ENCODE peak calls at places on chromosomes 1 and 21, in five cellular contexts. One of them, this sample, is unnamed.

GRCh38 chr1:239678181-239678580 is 291.8 kb downstream of the CHRM3 start:
- DNase-seq in testis: no peak
- DNase-seq in vagina: no peak
- DNase-seq in CD4-positive, alpha-beta T cell: no peak
- DNase-seq in upper lobe of right lung: no peak
- DNase-seq in this sample: no peak

GRCh38 chr1:158506369-158506987 is 34.5 kb downstream of the OR10R2 start:
- DNase-seq in testis: peak; percentile 75
- DNase-seq in vagina: no peak
- DNase-seq in CD4-positive, alpha-beta T cell: peak; percentile 37
- DNase-seq in upper lobe of right lung: no peak
- DNase-seq in this sample: peak; percentile 61

GRCh38 chr1:8739377-8739776 is 78.1 kb downstream of the RERE start:
- DNase-seq in testis: no peak
- DNase-seq in vagina: no peak
- DNase-seq in CD4-positive, alpha-beta T cell: no peak
- DNase-seq in upper lobe of right lung: no peak
- DNase-seq in this sample: no peak

GRCh38 chr1:59057211-59057694 is 239.6 kb upstream of the FGGY start:
- DNase-seq in testis: peak; percentile 76
- DNase-seq in vagina: no peak
- DNase-seq in CD4-positive, alpha-beta T cell: no peak
- DNase-seq in upper lobe of right lung: no peak
- DNase-seq in this sample: peak; percentile 94

GRCh38 chr1:234435620-234436019 is 43.4 kb downstream of the TARBP1 start:
- DNase-seq in testis: no peak
- DNase-seq in vagina: no peak
- DNase-seq in CD4-positive, alpha-beta T cell: no peak
- DNase-seq in upper lobe of right lung: no peak
- DNase-seq in this sample: no peak

GRCh38 chr1:225426395-225427248 is 1.2 kb downstream of the LBR start:
- DNase-seq in testis: peak; percentile 47
- DNase-seq in vagina: no peak
- DNase-seq in CD4-positive, alpha-beta T cell: no peak
- DNase-seq in upper lobe of right lung: peak; percentile 74
- DNase-seq in this sample: no peak

GRCh38 chr1:230327892-230328284 is 98.2 kb downstream of the PGBD5 start:
- DNase-seq in testis: no peak
- DNase-seq in vagina: no peak
- DNase-seq in CD4-positive, alpha-beta T cell: no peak
- DNase-seq in upper lobe of right lung: no peak
- DNase-seq in this sample: no peak

GRCh38 chr1:214966366-214966765 is 116.2 kb upstream of the KCNK2 start:
- DNase-seq in testis: no peak
- DNase-seq in vagina: no peak
- DNase-seq in CD4-positive, alpha-beta T cell: no peak
- DNase-seq in upper lobe of right lung: no peak
- DNase-seq in this sample: no peak

GRCh38 chr1:147539122-147539575 is 2.2 kb upstream of the BCL9 start:
- DNase-seq in testis: no peak
- DNase-seq in vagina: no peak
- DNase-seq in CD4-positive, alpha-beta T cell: no peak
- DNase-seq in upper lobe of right lung: no peak
- DNase-seq in this sample: no peak

GRCh38 chr21:25708467-25709065 is 26.1 kb downstream of the ATP5PF start:
- DNase-seq in testis: peak; percentile 64
- DNase-seq in vagina: no peak
- DNase-seq in CD4-positive, alpha-beta T cell: peak; percentile 39
- DNase-seq in upper lobe of right lung: no peak
- DNase-seq in this sample: no peak

GRCh38 chr1:116879478-116880133 is 30.1 kb upstream of the PTGFRN start:
- DNase-seq in testis: no peak
- DNase-seq in vagina: no peak
- DNase-seq in CD4-positive, alpha-beta T cell: no peak
- DNase-seq in upper lobe of right lung: no peak
- DNase-seq in this sample: no peak

GRCh38 chr1:54460861-54461382 is 54.7 kb upstream of the SSBP3 start:
- DNase-seq in testis: no peak
- DNase-seq in vagina: no peak
- DNase-seq in CD4-positive, alpha-beta T cell: no peak
- DNase-seq in upper lobe of right lung: peak; percentile 33
- DNase-seq in this sample: no peak

GRCh38 chr1:177928194-177928593 is 41.7 kb downstream of the SEC16B start:
- DNase-seq in testis: no peak
- DNase-seq in vagina: no peak
- DNase-seq in CD4-positive, alpha-beta T cell: no peak
- DNase-seq in upper lobe of right lung: no peak
- DNase-seq in this sample: no peak

GRCh38 chr1:22829001-22829989 is 118.7 kb downstream of the EPHB2 start:
- DNase-seq in testis: peak; percentile 71
- DNase-seq in vagina: no peak
- DNase-seq in CD4-positive, alpha-beta T cell: no peak
- DNase-seq in upper lobe of right lung: no peak
- DNase-seq in this sample: peak; percentile 67

GRCh38 chr1:210062033-210062432 is 124.0 kb downstream of the SYT14 start:
- DNase-seq in testis: no peak
- DNase-seq in vagina: no peak
- DNase-seq in CD4-positive, alpha-beta T cell: no peak
- DNase-seq in upper lobe of right lung: no peak
- DNase-seq in this sample: no peak

GRCh38 chr1:103447471-103447870 is 78.0 kb upstream of the RNPC3 start:
- DNase-seq in testis: no peak
- DNase-seq in vagina: no peak
- DNase-seq in CD4-positive, alpha-beta T cell: no peak
- DNase-seq in upper lobe of right lung: no peak
- DNase-seq in this sample: no peak
- H3K27me3 ChIP-seq in testis: no peaks in the 10 kb centered on the region
- H3K27me3 ChIP-seq in vagina: no peaks in the 10 kb centered on the region
- H3K27me3 ChIP-seq in CD4-positive, alpha-beta T cell: no peaks in the 10 kb centered on the region
- H3K27me3 ChIP-seq in upper lobe of right lung: no peaks in the 10 kb centered on the region
- H3K27me3 ChIP-seq in this sample: no peaks in the 10 kb centered on the region

DNA sequence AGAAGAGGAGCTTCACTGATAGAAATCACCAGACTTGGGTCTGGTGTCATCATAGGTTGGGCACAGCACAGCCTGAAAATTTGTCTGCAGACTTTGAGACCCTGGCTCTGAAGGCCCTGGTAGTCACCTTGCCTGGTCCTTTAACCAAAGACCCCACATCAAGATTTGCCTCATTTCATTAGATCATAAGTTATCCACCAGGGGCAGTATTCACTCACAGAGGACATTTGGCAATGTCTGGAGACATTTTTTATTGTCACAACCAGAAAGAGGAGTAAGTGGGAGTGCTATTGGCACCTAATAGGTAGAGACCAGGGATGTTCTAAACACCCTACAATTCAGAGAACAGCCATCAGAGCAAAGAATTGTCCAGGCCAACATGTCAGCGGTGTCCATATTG is 22.1 kb upstream of the PAX7 start:
- DNase-seq in testis: no peak
- DNase-seq in vagina: no peak
- DNase-seq in CD4-positive, alpha-beta T cell: no peak
- DNase-seq in upper lobe of right lung: no peak
- DNase-seq in this sample: no peak
- H3K27me3 ChIP-seq in testis: no peaks in the 10 kb centered on the region
- H3K27me3 ChIP-seq in vagina: no peaks in the 10 kb centered on the region
- H3K27me3 ChIP-seq in CD4-positive, alpha-beta T cell: no peaks in the 10 kb centered on the region
- H3K27me3 ChIP-seq in upper lobe of right lung: peaks cover 16% of the 10 kb centered on the region
- H3K27me3 ChIP-seq in this sample: peaks cover 2% of the 10 kb centered on the region

DNA sequence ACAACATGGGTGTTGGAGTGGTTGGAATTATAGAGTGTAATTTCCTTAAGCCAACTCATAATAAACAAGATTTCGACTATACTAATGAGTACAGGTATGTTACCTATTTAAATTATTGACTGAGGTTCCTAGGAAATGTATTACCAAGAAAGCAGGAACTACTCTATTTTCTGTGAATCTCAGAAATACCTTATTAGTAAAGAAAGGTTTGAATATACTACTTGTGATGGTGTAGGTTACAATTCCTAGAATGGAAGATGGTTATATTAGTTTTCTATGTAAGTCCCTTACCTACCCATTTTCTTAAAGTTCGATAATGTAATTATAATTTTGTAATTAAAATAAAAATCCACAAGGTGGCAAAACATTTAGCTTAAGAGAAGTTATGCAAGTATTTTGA is 29.3 kb downstream of the MORC3 start:
- DNase-seq in testis: no peak
- DNase-seq in vagina: no peak
- DNase-seq in CD4-positive, alpha-beta T cell: no peak
- DNase-seq in upper lobe of right lung: no peak
- DNase-seq in this sample: no peak
- H3K27me3 ChIP-seq in testis: no peaks in the 10 kb centered on the region
- H3K27me3 ChIP-seq in vagina: no peaks in the 10 kb centered on the region
- H3K27me3 ChIP-seq in CD4-positive, alpha-beta T cell: no peaks in the 10 kb centered on the region
- H3K27me3 ChIP-seq in upper lobe of right lung: no peaks in the 10 kb centered on the region
- H3K27me3 ChIP-seq in this sample: no peaks in the 10 kb centered on the region

GRCh38 chr1:39116868-39117728 is 87.4 kb upstream of the MACF1 start:
- DNase-seq in testis: no peak
- DNase-seq in vagina: no peak
- DNase-seq in CD4-positive, alpha-beta T cell: no peak
- DNase-seq in upper lobe of right lung: no peak
- DNase-seq in this sample: no peak

GRCh38 chr1:39113109-39113743 is 87.1 kb downstream of the NDUFS5 start:
- DNase-seq in testis: no peak
- DNase-seq in vagina: no peak
- DNase-seq in CD4-positive, alpha-beta T cell: no peak
- DNase-seq in upper lobe of right lung: no peak
- DNase-seq in this sample: no peak

GRCh38 chr1:39117985-39118384 is 86.5 kb upstream of the MACF1 start:
- DNase-seq in testis: no peak
- DNase-seq in vagina: no peak
- DNase-seq in CD4-positive, alpha-beta T cell: no peak
- DNase-seq in upper lobe of right lung: no peak
- DNase-seq in this sample: no peak

GRCh38 chr1:39116116-39116607 is 88.3 kb upstream of the MACF1 start:
- DNase-seq in testis: no peak
- DNase-seq in vagina: no peak
- DNase-seq in CD4-positive, alpha-beta T cell: no peak
- DNase-seq in upper lobe of right lung: no peak
- DNase-seq in this sample: no peak

GRCh38 chr1:39115271-39116110 is 89.0 kb upstream of the MACF1 start:
- DNase-seq in testis: no peak
- DNase-seq in vagina: no peak
- DNase-seq in CD4-positive, alpha-beta T cell: no peak
- DNase-seq in upper lobe of right lung: no peak
- DNase-seq in this sample: no peak
- H3K27me3 ChIP-seq in testis: no peaks in the 10 kb centered on the region
- H3K27me3 ChIP-seq in vagina: no peaks in the 10 kb centered on the region
- H3K27me3 ChIP-seq in CD4-positive, alpha-beta T cell: no peaks in the 10 kb centered on the region
- H3K27me3 ChIP-seq in upper lobe of right lung: no peaks in the 10 kb centered on the region
- H3K27me3 ChIP-seq in this sample: no peaks in the 10 kb centered on the region

GRCh38 chr1:48619529-48619928 is 147.5 kb upstream of the SPATA6 start:
- DNase-seq in testis: peak; percentile 40
- DNase-seq in vagina: no peak
- DNase-seq in CD4-positive, alpha-beta T cell: no peak
- DNase-seq in upper lobe of right lung: no peak
- DNase-seq in this sample: no peak
- H3K27me3 ChIP-seq in testis: no peaks in the 10 kb centered on the region
- H3K27me3 ChIP-seq in vagina: no peaks in the 10 kb centered on the region
- H3K27me3 ChIP-seq in CD4-positive, alpha-beta T cell: no peaks in the 10 kb centered on the region
- H3K27me3 ChIP-seq in upper lobe of right lung: peaks cover 8% of the 10 kb centered on the region
- H3K27me3 ChIP-seq in this sample: no peaks in the 10 kb centered on the region

DNA sequence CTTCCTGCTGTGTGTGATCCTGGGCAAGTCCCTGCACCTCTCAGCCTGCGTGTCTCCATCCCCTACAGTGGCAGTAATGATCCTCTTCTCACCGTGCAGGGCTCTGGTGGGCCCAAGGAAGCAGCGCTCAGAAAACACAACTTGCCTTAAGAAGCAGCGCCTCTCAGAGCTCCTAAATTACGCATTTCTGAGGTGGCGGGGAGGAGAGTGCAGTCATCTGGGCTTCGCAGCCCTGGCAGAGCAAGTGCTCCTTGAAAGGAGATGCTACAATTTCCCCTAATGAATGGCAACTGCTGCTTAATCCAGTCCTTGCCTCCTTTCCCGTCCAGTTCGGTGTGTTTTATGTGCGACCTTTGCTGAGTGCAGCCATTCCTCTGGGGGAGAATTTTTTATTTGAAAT is 287.2 kb downstream of the PTPRU start:
- DNase-seq in testis: peak; percentile 4
- DNase-seq in vagina: no peak
- DNase-seq in CD4-positive, alpha-beta T cell: no peak
- DNase-seq in upper lobe of right lung: peak; percentile 43
- DNase-seq in this sample: no peak
- H3K27me3 ChIP-seq in testis: no peaks in the 10 kb centered on the region
- H3K27me3 ChIP-seq in vagina: no peaks in the 10 kb centered on the region
- H3K27me3 ChIP-seq in CD4-positive, alpha-beta T cell: peaks cover 23% of the 10 kb centered on the region
- H3K27me3 ChIP-seq in upper lobe of right lung: peaks cover 10% of the 10 kb centered on the region
- H3K27me3 ChIP-seq in this sample: no peaks in the 10 kb centered on the region

GRCh38 chr1:26046313-26047031 is 554 bp upstream of the SLC30A2 start:
- DNase-seq in testis: no peak
- DNase-seq in vagina: no peak
- DNase-seq in CD4-positive, alpha-beta T cell: no peak
- DNase-seq in upper lobe of right lung: no peak
- DNase-seq in this sample: no peak

GRCh38 chr1:26045712-26046312 is at the start of gene SLC30A2:
- DNase-seq in testis: no peak
- DNase-seq in vagina: no peak
- DNase-seq in CD4-positive, alpha-beta T cell: no peak
- DNase-seq in upper lobe of right lung: no peak
- DNase-seq in this sample: no peak

GRCh38 chr1:26050255-26050640 is 4.3 kb upstream of the SLC30A2 start:
- DNase-seq in testis: no peak
- DNase-seq in vagina: no peak
- DNase-seq in CD4-positive, alpha-beta T cell: no peak
- DNase-seq in upper lobe of right lung: no peak
- DNase-seq in this sample: no peak

GRCh38 chr1:26047278-26047874 is 1.5 kb upstream of the SLC30A2 start:
- DNase-seq in testis: no peak
- DNase-seq in vagina: no peak
- DNase-seq in CD4-positive, alpha-beta T cell: no peak
- DNase-seq in upper lobe of right lung: no peak
- DNase-seq in this sample: no peak

DNA sequence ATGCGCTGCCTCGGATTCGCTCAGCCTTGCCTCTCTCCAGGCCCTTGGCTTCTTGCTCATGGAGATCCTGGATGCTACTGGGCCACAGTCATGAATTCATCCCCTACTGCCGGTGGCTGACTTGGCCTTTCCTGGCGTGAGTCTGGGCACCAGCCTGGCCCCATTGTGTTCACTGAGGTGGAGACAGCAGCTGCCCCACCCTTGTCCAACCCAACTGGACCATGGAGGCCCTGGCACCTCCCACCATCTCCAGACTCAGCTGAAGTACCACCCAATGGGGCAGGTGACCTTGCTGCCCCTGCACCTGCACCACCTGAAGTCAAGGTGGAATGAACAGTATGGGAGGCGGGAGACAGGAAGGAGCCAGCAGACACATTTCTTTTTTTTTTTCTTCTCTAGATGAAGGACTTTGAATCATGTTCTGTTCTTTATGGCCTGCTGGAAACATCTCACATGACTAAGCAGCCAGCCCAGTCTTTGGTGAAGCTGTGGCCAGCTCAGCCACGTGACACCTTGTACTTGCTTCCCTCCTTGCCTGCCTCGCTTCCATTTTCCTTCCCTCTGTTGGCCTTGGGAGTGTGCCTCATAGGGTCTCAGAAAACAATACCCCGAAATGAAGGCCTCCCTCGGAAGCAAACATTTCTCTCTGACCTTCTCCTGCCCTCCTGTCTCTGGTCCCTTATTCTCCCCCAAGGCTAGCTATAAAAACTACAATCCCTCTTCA is 3.8 kb upstream of the SLC30A2 start:
- DNase-seq in testis: no peak
- DNase-seq in vagina: no peak
- DNase-seq in CD4-positive, alpha-beta T cell: no peak
- DNase-seq in upper lobe of right lung: no peak
- DNase-seq in this sample: no peak
- H3K27me3 ChIP-seq in testis: no peaks in the 10 kb centered on the region
- H3K27me3 ChIP-seq in vagina: no peaks in the 10 kb centered on the region
- H3K27me3 ChIP-seq in CD4-positive, alpha-beta T cell: peaks cover 49% of the 10 kb centered on the region
- H3K27me3 ChIP-seq in upper lobe of right lung: peaks cover 53% of the 10 kb centered on the region
- H3K27me3 ChIP-seq in this sample: no peaks in the 10 kb centered on the region

This sample was measured in right cardiac atrium.